ENCODE peak calls at places on chromosomes 12 and 14, in eight cellular contexts. D, E, T, Z, Y, J, Q and V are unnamed samples.

GRCh38 chr14:69712637-69713088 is 54.3 kb upstream of the SRSF5 start:
- DNase-seq in Z (no peak), E (no peak), Q (no peak), Y (no peak), D (peak), T (no peak), J (peak), V (no peak)

GRCh38 chr12:40446385-40446784 is 221.6 kb downstream of the LRRK2 start:
- DNase-seq in Y (peak), Z (peak), E (no peak), T (no peak), D (no peak), Q (no peak), J (peak), V (peak)

GRCh38 chr14:31937730-31938346 is 139.3 kb upstream of the ARHGAP5 start:
- DNase-seq in E (no peak), Z (peak), Y (no peak), T (peak), J (peak), Q (no peak), D (peak), V (peak)

GRCh38 chr12:7155471-7156034 is 25.4 kb downstream of the CLSTN3 start:
- DNase-seq in T (no peak), D (no peak), E (no peak), Z (no peak), Q (no peak), J (no peak), Y (no peak), V (no peak)

GRCh38 chr12:100311317-100311716 is 44.3 kb downstream of the SCYL2 start:
- DNase-seq in Y (no peak), Q (no peak), Z (no peak), J (peak), E (no peak), T (no peak), D (no peak), V (no peak)

GRCh38 chr12:127006972-127007371 is 1260.0 kb upstream of the TMEM132C start:
- DNase-seq in J (no peak), T (no peak), Q (no peak), D (no peak), Z (no peak), E (no peak), Y (no peak), V (no peak)

GRCh38 chr12:68264864-68265256 is 11.5 kb upstream of the IL22 start:
- DNase-seq in D (no peak), Q (no peak), J (no peak), Y (no peak), Z (peak), T (no peak), E (no peak), V (no peak)

GRCh38 chr14:101009531-101009930 is 106.0 kb upstream of the RTL1 start:
- DNase-seq in D (no peak), J (no peak), Z (no peak), T (no peak), E (no peak), Q (no peak), Y (no peak), V (no peak)

GRCh38 chr14:104776961-104777807 is 18.4 kb downstream of the AKT1 start:
- DNase-seq in Z (no peak), E (no peak), T (no peak), Y (no peak), Q (no peak), J (no peak), D (no peak), V (no peak)

GRCh38 chr12:130300090-130300489 is 37.6 kb upstream of the PIWIL1 start:
- DNase-seq in Z (no peak), Q (no peak), Y (no peak), T (no peak), J (peak), E (no peak), D (no peak), V (no peak)

GRCh38 chr14:22097606-22098292 is 424.1 kb upstream of the OR4E1 start:
- DNase-seq in T (no peak), E (no peak), Q (no peak), Y (no peak), D (no peak), J (no peak), Z (no peak), V (no peak)

GRCh38 chr12:11719678-11720099 is 70.2 kb downstream of the ETV6 start:
- DNase-seq in Y (no peak), D (no peak), Z (peak), E (no peak), Q (no peak), J (peak), T (no peak), V (peak)